ENCODE peak calls at places on chromosomes 3 and 15, in four cellular contexts. G, P, E and N are unnamed samples.

GRCh38 chr3:39447637-39448483 is 19.6 kb upstream of the MOBP start:
- DNase-seq in P (no peak), G (peak; percentile 85), E (peak; percentile 81), N (peak; percentile 78)

GRCh38 chr3:157700405-157700804 is 197.2 kb upstream of the VEPH1 start:
- DNase-seq in G (no peak), P (no peak), E (peak; percentile 1), N (no peak)

GRCh38 chr3:134369231-134369741 is 5.0 kb downstream of the AMOTL2 start:
- DNase-seq in E (no peak), G (no peak), P (peak; percentile 34), N (peak; percentile 81)

GRCh38 chr3:12588039-12588673 is 31.3 kb downstream of the MKRN2 start:
- DNase-seq in P (no peak), G (no peak), E (no peak), N (peak; percentile 13)

GRCh38 chr3:190059242-190059590 is 61.5 kb downstream of the P3H2 start:
- DNase-seq in G (no peak), P (no peak), E (no peak), N (peak; percentile 53)

GRCh38 chr3:173930251-173930650 is 532.7 kb downstream of the NLGN1 start:
- DNase-seq in E (no peak), P (no peak), G (no peak), N (no peak)

GRCh38 chr15:23370578-23370977 is 16.0 kb downstream of the GOLGA8S start:
- DNase-seq in E (no peak), G (no peak), P (no peak), N (no peak)

GRCh38 chr3:175392653-175393052 is 533.5 kb downstream of the NAALADL2 start:
- DNase-seq in P (no peak), E (no peak), G (no peak), N (peak; percentile 64)

GRCh38 chr15:78398076-78398825 is 39.8 kb upstream of the IREB2 start:
- DNase-seq in G (no peak), E (no peak), P (no peak), N (no peak)

GRCh38 chr15:33292718-33293307 is 18.0 kb upstream of the RYR3 start:
- DNase-seq in G (peak; percentile 51), E (peak; percentile 51), P (no peak), N (peak; percentile 60)

GRCh38 chr3:123638936-123639680 is 54.3 kb upstream of the HACD2 start:
- DNase-seq in E (no peak), P (no peak), G (no peak), N (no peak)

GRCh38 chr3:134407247-134407640 is 33.0 kb upstream of the AMOTL2 start:
- DNase-seq in G (no peak), E (no peak), P (no peak), N (no peak)

GRCh38 chr3:124780767-124781485 is 50.7 kb downstream of the UMPS start:
- DNase-seq in G (no peak), E (no peak), P (peak; percentile 91), N (peak; percentile 61)

GRCh38 chr3:195153121-195153520 is 117.8 kb downstream of the XXYLT1 start:
- DNase-seq in G (no peak), E (no peak), P (no peak), N (peak; percentile 37)

GRCh38 chr3:56801151-56801596 is 575 bp downstream of the ARHGEF3 start:
- DNase-seq in G (no peak), E (no peak), P (no peak), N (no peak)

GRCh38 chr15:53985562-53985961 is 7.3 kb downstream of the UNC13C start:
- DNase-seq in E (no peak), P (no peak), G (no peak), N (no peak)

DNA sequence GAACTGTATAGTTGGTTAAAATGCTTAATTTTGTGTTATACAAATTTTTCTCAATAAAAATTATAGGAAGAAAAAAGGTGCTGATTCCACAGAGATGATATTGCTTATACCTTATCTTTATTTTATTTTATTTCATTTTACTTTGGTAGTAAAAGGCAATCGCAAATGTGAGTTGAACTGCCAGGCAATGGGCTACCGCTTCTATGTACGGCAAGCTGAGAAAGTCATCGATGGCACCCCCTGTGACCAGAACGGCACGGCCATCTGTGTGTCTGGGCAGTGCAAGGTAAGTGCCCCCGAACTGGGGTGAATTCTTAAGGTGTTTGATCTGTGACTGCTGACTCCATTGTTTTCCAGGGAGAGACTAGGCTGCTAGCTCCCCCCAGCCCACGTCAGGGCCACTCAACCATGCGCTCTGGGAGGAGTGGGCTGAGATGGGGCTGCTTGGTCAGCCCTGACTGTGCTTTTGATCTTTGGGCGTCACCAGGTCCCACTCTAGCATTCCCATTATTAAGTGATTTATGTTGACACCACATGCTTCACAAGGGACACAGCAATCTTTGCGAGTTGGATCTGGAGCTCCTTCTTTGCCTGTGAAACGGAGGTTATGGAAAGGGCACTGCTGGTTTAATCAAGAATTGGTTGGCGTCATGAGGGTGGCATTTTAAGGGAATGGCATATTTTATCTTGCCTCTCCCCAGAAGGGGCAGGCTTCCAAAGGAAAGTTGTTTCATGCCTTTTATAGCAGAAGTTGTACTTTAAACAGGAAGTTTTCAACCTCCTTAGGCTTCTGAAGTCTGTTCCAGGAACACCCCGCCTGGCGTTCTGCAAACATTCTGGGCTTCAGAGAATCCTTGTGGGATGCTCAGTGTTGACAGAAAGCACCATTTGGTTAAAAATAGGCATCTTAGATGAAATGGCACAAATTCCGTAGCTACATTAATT is 296.5 kb downstream of the THSD4 start:
- DNase-seq in G (no peak), P (no peak), E (no peak), N (peak; percentile 76)
- TF ChIP-seq CTCF in G (no peak), P (no peak), E (peak; percentile 20), N (peak; percentile 30)

DNA sequence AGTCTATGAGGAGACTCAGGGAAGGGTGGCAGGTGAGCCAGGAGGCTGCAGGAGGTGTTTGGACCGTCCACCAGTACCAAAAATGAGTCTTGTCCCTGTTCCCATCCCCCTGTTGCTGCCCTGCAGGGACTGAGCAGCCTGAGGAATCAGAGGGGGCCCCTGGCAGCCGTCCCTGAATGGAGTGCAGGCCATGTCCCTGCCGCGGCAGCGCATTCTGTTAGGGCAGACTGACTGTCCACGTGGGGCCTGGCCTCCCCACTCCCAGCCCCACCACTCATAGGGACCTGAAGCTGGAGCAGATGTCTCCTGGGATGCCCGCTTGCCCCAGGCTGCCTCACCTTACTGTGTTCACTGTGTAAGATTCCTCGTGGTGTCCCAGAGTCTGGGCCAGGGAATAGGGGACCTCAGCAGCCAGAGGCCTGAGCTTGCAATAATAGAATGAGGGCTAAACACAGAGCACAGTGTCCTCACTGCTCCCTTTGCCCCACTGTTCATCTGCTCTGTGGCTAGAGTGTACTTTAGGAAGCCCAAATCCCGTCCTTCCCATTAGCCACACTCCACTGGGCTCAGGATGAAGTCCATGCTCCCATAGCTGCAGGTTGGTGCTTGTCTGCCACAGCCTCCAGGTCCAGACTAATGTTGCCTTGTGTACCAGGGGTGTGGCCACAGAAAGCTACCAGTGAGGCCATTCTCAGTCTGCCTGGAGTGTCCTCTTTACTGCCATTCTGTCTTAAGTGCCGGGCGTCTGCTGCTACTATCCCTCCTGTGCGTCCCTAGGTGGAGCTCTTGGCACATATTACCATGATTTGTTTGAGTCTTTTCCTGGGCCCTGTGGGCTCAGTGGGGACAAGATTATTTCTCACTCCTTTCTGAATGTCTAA is 63.2 kb downstream of the HCN4 start:
- DNase-seq in E (peak; percentile 61), P (no peak), G (peak; percentile 65), N (peak; percentile 71)
- H3K4me3 ChIP-seq in E (no peak overlapping the region), P (no peak overlapping the region), G (no peak overlapping the region), N (no peak overlapping the region)

DNA sequence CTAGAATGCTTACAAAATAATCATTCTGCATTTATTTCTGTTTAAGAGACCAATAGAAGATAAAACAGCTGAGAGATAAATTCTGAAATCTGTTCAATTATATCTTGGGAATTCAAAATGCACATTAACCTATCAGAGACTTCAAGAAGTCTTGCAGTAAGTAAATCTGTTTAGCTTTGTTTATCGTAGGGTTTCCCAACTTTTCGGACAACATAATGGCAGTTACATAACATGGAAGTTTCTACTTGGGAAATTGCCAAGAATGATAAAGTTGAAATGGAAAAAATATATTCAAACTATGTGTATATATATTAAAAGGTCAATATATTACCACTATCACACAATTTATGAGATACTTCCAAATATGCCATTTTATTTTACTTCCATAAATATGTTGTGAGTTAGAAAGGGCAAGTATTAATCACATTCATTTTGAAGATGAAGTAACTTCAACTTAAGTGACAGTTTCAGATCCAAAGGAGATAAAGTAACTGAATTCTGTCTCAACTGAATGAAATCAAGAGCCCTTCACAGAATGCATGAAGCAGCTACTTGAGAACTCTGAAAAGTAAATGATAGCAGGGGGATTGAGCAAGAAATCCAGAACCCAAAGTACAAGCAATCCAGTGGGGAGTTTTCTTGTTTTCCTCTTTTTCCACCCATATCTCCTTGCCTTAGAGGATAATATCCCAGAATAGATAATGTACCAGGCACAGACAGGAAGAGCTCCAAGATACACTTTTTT is 108.8 kb downstream of the PLOD2 start:
- DNase-seq in E (no peak), P (no peak), G (no peak), N (no peak)
- TF ChIP-seq CTCF in E (no peak), P (no peak), G (no peak), N (no peak)

DNA sequence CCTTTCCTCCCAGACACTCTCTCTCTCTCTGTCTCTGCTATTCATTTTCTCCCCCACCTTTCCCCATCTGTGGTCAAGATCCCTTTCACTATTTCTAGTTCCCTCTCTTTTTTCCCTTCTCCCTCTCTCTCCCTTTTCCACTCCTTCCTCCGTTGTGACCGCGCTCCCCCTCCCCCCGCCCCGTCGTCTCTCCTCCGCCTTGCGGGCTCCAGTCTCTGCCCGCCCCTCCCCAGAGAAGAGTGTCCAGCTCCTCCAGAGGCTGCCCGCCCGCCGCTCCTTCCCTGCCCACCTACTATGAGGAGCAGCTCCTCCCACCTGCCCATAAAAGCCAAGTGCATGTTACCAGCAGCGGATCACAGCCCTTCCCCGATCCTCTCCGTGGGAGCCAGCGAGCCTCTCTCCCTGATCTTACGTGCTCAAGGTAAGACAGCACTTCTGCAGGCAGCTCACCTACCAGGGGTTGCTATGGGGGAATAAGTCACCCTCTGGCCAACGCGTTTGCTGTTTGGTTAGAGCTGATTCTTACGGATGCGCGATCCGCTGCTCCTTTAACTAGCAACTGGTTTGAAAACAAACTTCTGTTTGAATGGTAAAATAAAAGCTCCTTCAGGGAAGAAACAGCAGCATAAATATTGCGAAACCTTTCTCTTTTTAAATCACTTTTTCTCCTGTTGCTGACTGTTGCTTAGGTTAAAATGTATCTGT is at the start of gene COL8A1:
- DNase-seq in P (peak; percentile 79), G (no peak), E (no peak), N (peak; percentile 90)
- H3K4me3 ChIP-seq in P (peak within 1 kb of the TSS; percentile 82), G (no peak within 1 kb of the TSS), E (no peak within 1 kb of the TSS), N (peak within 1 kb of the TSS; percentile 75)

GRCh38 chr3:15345608-15346137 is 13.3 kb upstream of the SH3BP5 start:
- DNase-seq in G (no peak), E (no peak), P (no peak), N (no peak)
- TF ChIP-seq CTCF in G (no peak), E (no peak), P (no peak), N (no peak)

GRCh38 chr3:168684519-168684918 is 588.8 kb upstream of the GOLIM4 start:
- DNase-seq in E (no peak), G (no peak), P (no peak), N (no peak)

DNA sequence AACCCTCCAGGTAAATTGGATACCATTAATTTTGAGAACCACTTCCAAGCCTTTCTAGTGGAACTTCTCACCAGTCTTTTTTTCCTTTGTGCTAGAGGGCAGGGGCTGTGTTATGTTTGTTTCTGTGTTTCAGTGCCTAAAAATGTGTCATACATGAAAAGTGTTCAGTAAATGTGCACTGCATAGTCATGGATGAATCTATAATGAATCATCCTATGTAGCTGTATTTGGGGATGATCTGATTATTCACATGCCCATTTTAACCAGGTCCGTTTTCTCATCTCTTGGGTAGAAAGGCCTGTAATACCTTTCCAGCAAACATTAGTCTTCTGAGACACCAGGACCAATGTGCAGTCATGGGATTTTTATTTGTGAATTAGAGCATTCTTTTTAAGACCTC is 583.0 kb upstream of the GOLIM4 start:
- DNase-seq in E (no peak), G (no peak), P (no peak), N (no peak)
- H3K4me3 ChIP-seq in E (no peak overlapping the region), G (no peak overlapping the region), P (no peak overlapping the region), N (no peak overlapping the region)